ENCODE peak calls at places on chromosome 2, in four cellular contexts. I is WTC11, K is K562, H is HepG2. Z is an unnamed sample.

GRCh38 chr2:151363709-151364108 is 6.3 kb downstream of the TNFAIP6 start:
- DNase-seq in K (no peak), H (no peak), I (no peak), Z (no peak)

GRCh38 chr2:71190959-71191943 is 35.7 kb downstream of the PAIP2B start:
- DNase-seq in H (peak; percentile 13), I (no peak), K (no peak), Z (peak; percentile 24)

GRCh38 chr2:26394694-26395093 is 7.0 kb upstream of the DRC1 start:
- DNase-seq in I (no peak), H (no peak), K (no peak), Z (no peak)

GRCh38 chr2:219681301-219682290 is 54.2 kb downstream of the SLC4A3 start:
- DNase-seq in H (no peak), I (no peak), K (no peak), Z (no peak)

GRCh38 chr2:30417253-30417652 is 29.8 kb upstream of the LCLAT1 start:
- DNase-seq in I (no peak), H (no peak), K (no peak), Z (no peak)

GRCh38 chr2:33522571-33522970 is 46.1 kb downstream of the RASGRP3 start:
- DNase-seq in K (no peak), H (no peak), I (no peak), Z (no peak)

GRCh38 chr2:88656690-88657089 is 29.4 kb upstream of the EIF2AK3 start:
- DNase-seq in I (no peak), H (no peak), K (no peak), Z (no peak)

GRCh38 chr2:26756337-26756736 is 7.7 kb upstream of the SLC35F6 start:
- DNase-seq in H (no peak), K (no peak), I (no peak), Z (no peak)

GRCh38 chr2:156322103-156322671 is 10.3 kb downstream of the NR4A2 start:
- DNase-seq in K (no peak), H (no peak), I (no peak), Z (no peak)

GRCh38 chr2:64586883-64587481 is 62.9 kb downstream of the AFTPH start:
- DNase-seq in K (peak; percentile 52), H (peak; percentile 35), I (no peak), Z (peak; percentile 51)

GRCh38 chr2:95799892-95800291 is 191.7 kb downstream of the ANKRD36C start:
- DNase-seq in H (no peak), I (no peak), K (no peak), Z (no peak)

GRCh38 chr2:94997981-94998920 is 27.3 kb upstream of the MAL start:
- DNase-seq in K (no peak), I (peak; percentile 43), H (no peak), Z (no peak)

GRCh38 chr2:183519371-183520056 is 395.3 kb downstream of the NUP35 start:
- DNase-seq in K (no peak), I (no peak), H (no peak), Z (no peak)

GRCh38 chr2:159573846-159574245 is 42.5 kb downstream of the BAZ2B start:
- DNase-seq in K (no peak), H (no peak), I (no peak), Z (no peak)

GRCh38 chr2:179543361-179543901 is 278.8 kb upstream of the SESTD1 start:
- DNase-seq in K (no peak), I (no peak), H (peak; percentile 100), Z (no peak)

GRCh38 chr2:64201086-64201627 is 56.9 kb upstream of the PELI1 start:
- DNase-seq in K (no peak), I (no peak), H (no peak), Z (no peak)

GRCh38 chr2:160267022-160267421 is 67.0 kb upstream of the ITGB6 start:
- DNase-seq in H (no peak), I (no peak), K (no peak), Z (no peak)

GRCh38 chr2:188975497-188976102 is 1.4 kb downstream of the COL3A1 start:
- DNase-seq in K (peak; percentile 2), I (no peak), H (no peak), Z (no peak)

GRCh38 chr2:152222975-152223638 is 47.5 kb upstream of the STAM2 start:
- DNase-seq in I (no peak), K (no peak), H (peak; percentile 59), Z (peak; percentile 35)

GRCh38 chr2:218168635-218169462 is 2.1 kb upstream of the CXCR1 start:
- DNase-seq in H (peak; percentile 65), K (peak; percentile 68), I (peak; percentile 85), Z (peak; percentile 78)

GRCh38 chr2:97724946-97725688 is 11.7 kb downstream of the ZAP70 start:
- DNase-seq in I (no peak), K (no peak), H (no peak), Z (no peak)
- TF ChIP-seq ELF4 in I (no peak), K (no peak), H (no peak), Z (no peak)

GRCh38 chr2:18178736-18179349 is 300.4 kb downstream of the KCNS3 start:
- DNase-seq in I (peak; percentile 49), K (peak; percentile 38), H (peak; percentile 28), Z (peak; percentile 50)
- TF ChIP-seq ELF4 in I (no peak), K (no peak), H (no peak), Z (no peak)

GRCh38 chr2:143533846-143534245 is 404.6 kb downstream of the ARHGAP15 start:
- DNase-seq in K (no peak), I (no peak), H (no peak), Z (no peak)

GRCh38 chr2:143530753-143531152 is 401.5 kb downstream of the ARHGAP15 start:
- DNase-seq in H (no peak), I (no peak), K (no peak), Z (no peak)

DNA sequence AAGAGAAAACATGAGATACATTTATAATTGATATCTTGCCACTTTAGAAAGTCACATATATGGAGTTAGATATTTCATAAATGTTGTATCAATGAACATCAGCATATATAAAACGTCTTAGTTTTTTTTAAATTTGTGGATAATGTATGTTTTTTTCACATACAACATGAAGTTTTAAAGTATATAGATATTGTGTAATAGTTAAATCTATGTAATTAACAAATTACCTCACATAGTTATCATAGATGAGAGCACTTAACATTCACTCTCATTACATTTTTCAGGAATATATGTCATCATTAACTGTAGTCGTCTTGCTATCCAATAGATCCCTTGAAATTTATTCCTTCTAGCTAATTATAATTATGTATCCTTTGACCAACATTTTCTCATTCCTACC is 406.6 kb downstream of the ARHGAP15 start:
- DNase-seq in I (no peak), H (no peak), K (no peak), Z (no peak)
- TF ChIP-seq ELF4 in I (no peak), H (no peak), K (no peak), Z (no peak)

GRCh38 chr2:190342601-190343000 is 788 bp upstream of the INPP1 start:
- DNase-seq in H (no peak), K (no peak), I (no peak), Z (no peak)

GRCh38 chr2:190343500-190344274 is at the start of gene INPP1:
- DNase-seq in H (no peak), K (no peak), I (peak; percentile 60), Z (peak; percentile 48)

GRCh38 chr2:190340369-190340768 is 3.0 kb upstream of the INPP1 start:
- DNase-seq in K (peak; percentile 46), H (peak; percentile 77), I (peak; percentile 26), Z (no peak)

GRCh38 chr2:190343170-190343499 is 254 bp upstream of the INPP1 start:
- DNase-seq in H (no peak), K (no peak), I (no peak), Z (no peak)

GRCh38 chr2:190344275-190344827 is 962 bp downstream of the INPP1 start:
- DNase-seq in H (peak; percentile 75), I (no peak), K (no peak), Z (peak; percentile 43)
- TF ChIP-seq ELF4 in H (no peak), I (no peak), K (no peak), Z (no peak)

GRCh38 chr2:47223980-47224379 is 68.9 kb upstream of the STPG4 start:
- DNase-seq in K (no peak), H (no peak), I (no peak), Z (no peak)
- TF ChIP-seq ELF4 in K (no peak), H (no peak), I (no peak), Z (no peak)

DNA sequence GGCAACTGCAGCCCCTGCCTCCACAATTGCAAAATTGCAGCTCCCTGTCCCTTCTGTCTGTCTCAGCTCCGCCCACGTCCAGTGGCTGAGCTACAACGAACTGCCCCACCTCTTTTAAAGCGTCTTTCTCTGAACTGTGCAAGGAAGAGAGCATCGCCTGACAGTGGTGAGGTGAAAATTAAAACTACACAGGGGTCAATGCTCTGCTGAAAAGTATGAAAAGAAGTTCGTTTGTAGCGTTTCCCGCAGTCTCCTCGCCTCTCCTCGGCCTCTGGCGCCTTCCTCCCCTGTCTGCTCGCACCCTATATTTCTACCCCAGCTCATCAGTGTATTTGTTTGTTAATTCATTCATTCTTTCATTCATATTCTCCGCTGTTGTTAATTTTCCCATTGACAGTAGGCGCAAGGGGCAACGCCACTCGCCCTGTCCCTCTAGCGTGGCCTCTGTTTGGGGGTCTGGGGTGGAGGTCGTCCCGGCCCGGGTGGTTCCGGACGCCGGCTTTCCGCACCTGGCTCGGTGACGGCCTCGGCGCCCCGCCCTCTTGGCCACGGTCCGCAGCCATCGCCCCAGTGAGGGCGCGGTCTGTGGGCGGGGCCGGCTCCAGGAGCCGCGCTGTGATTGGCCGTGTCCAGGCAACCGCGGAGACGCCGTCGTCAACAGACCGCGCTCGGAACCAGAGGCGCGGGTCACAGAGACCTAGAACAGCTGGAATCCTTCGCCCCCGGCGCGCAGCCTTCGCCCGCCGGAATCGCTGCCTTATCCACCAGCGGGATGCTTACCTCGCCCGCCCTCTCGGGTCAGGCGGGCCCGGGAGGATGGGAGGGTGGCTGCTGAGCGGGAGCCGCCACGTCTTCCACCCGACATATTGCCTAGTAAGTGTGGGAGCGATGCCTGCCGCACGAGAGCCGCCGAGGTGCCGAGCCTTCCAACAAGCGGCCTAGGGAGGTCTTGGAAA is at the start of gene VWA3B:
- DNase-seq in H (no peak), K (peak; percentile 70), I (peak; percentile 91), Z (peak; percentile 91)
- TF ChIP-seq ELF4 in H (no peak), K (no peak), I (no peak), Z (no peak)